ENCODE peak calls at places on chromosome 7, in ten cellular contexts. G is hypothalamus, J is A172, X is EH, Z is brain microvascular endothelial cell, F is GM12891, W is AG09309, L is KG1, K is dermis microvascular lymphatic vessel endothelial cell, M is fibroblast of mammary gland. S is an unnamed sample.

GRCh38 chr7:1540391-1541271 is 10.1 kb downstream of the MAFK start:
- DNase-seq in G (no peak), J (no peak), X (no peak), Z (no peak), F (no peak), W (no peak), L (no peak), K (no peak), M (no peak), S (no peak)

GRCh38 chr7:150685219-150686029 is at the start of gene GIMAP2:
- DNase-seq in G (no peak), J (peak), X (peak), Z (no peak), F (peak), W (no peak), L (no peak), K (peak), M (peak), S (no peak)

GRCh38 chr7:150340024-150340749 is 1.2 kb downstream of the RARRES2 start:
- DNase-seq in G (no peak), J (peak), X (peak), Z (no peak), F (no peak), W (no peak), L (no peak), K (no peak), M (peak), S (no peak)

GRCh38 chr7:2688409-2689342 is 674 bp downstream of the AMZ1 start:
- DNase-seq in G (no peak), J (no peak), X (peak), Z (no peak), F (peak), W (no peak), L (no peak), K (no peak), M (no peak), S (peak)

GRCh38 chr7:129797224-129797789 is 155.5 kb downstream of the UBE2H start:
- DNase-seq in G (no peak), J (no peak), X (no peak), Z (no peak), F (no peak), W (no peak), L (no peak), K (no peak), M (no peak), S (no peak)

GRCh38 chr7:46993396-46993795 is 588.5 kb downstream of the TNS3 start:
- DNase-seq in G (no peak), J (no peak), X (peak), Z (no peak), F (no peak), W (no peak), L (no peak), K (no peak), M (no peak), S (no peak)

GRCh38 chr7:146654048-146654447 is 537.4 kb downstream of the CNTNAP2 start:
- DNase-seq in G (no peak), J (peak), X (no peak), Z (peak), F (no peak), W (no peak), L (no peak), K (no peak), M (no peak), S (no peak)

GRCh38 chr7:66967029-66967428 is 28.4 kb downstream of the SBDS start:
- DNase-seq in G (no peak), J (no peak), X (no peak), Z (no peak), F (no peak), W (no peak), L (no peak), K (no peak), M (no peak), S (no peak)